ENCODE peak calls at places on chromosomes 4 and X, in five cellular contexts. B is Panc1, V is HCT116, Z is SK-N-SH, X is A549. H is an unnamed sample.

GRCh38 chr4:89298160-89298559 is 9.4 kb downstream of the GPRIN3 start:
- DNase-seq in B (no peak), V (no peak), Z (no peak), X (no peak), H (no peak)

GRCh38 chrX:40912576-40912975 is 172.7 kb upstream of the USP9X start:
- DNase-seq in B (no peak), V (no peak), Z (no peak), X (no peak), H (no peak)

GRCh38 chrX:153499876-153500275 is 5.1 kb downstream of the BGN start:
- DNase-seq in B (no peak), V (no peak), Z (peak), X (no peak), H (no peak)

GRCh38 chr4:87502580-87503238 is 26.5 kb downstream of the SPARCL1 start:
- DNase-seq in B (no peak), V (peak), Z (no peak), X (no peak), H (no peak)

GRCh38 chrX:108399427-108400165 is 38.6 kb downstream of the COL4A6 start:
- DNase-seq in B (no peak), V (no peak), Z (no peak), X (no peak), H (no peak)

GRCh38 chrX:45761920-45762319 is 561.2 kb upstream of the DIPK2B start:
- DNase-seq in B (no peak), V (no peak), Z (no peak), X (no peak), H (no peak)

GRCh38 chr4:675036-675804 is 878 bp downstream of the MYL5 start:
- DNase-seq in B (no peak), V (no peak), Z (peak), X (no peak), H (no peak)

GRCh38 chrX:115642304-115642703 is 81.3 kb downstream of the PLS3 start:
- DNase-seq in B (no peak), V (no peak), Z (no peak), X (no peak), H (peak)

GRCh38 chrX:55007633-55008032 is 7.5 kb downstream of the APEX2 start:
- DNase-seq in B (no peak), V (no peak), Z (no peak), X (no peak), H (no peak)

GRCh38 chr4:26126135-26126718 is 194.6 kb upstream of the RBPJ start:
- DNase-seq in B (no peak), V (no peak), Z (no peak), X (no peak), H (no peak)

GRCh38 chr4:14193601-14194000 is 566.1 kb upstream of the BOD1L1 start:
- DNase-seq in B (no peak), V (no peak), Z (no peak), X (no peak), H (no peak)

GRCh38 chrX:46637937-46638336 is 64.4 kb downstream of the CHST7 start:
- DNase-seq in B (no peak), V (no peak), Z (no peak), X (peak), H (no peak)

GRCh38 chr4:113636438-113636818 is 125.1 kb downstream of the CAMK2D start:
- DNase-seq in B (no peak), V (no peak), Z (no peak), X (no peak), H (peak)

GRCh38 chrX:81174286-81174685 is 27.4 kb downstream of the HMGN5 start:
- DNase-seq in B (peak), V (no peak), Z (no peak), X (no peak), H (no peak)
- TF ChIP-seq CTCF in B (peak), V (peak), Z (peak), X (peak), H (no peak)

GRCh38 chrX:13876652-13877051 is 59.8 kb upstream of the GPM6B start:
- DNase-seq in B (no peak), V (no peak), Z (no peak), X (no peak), H (no peak)
- TF ChIP-seq REST in B (no peak), V (no peak), Z (no peak), X (no peak), H (no peak)

DNA sequence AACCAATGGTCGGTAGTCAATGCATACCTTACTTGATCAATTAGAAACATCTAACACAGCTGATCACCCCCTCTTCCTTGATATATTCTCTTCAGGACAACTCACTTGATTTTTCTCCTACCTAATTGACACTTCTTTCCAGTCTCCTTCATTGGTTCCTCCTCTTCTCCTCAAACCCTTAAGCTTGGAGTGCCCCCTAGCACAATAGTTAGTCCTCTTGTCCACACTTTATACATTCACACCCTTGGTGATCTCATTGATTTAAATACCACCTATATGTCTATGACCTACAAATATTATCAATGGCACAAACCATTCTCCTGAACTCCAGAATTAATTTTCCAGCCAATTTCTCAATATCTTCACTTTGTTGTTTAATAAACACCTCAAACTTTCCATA is 724.0 kb downstream of the ADGRL3 start:
- DNase-seq in B (no peak), V (no peak), Z (no peak), X (no peak), H (peak)
- TF ChIP-seq CTCF in B (no peak), V (no peak), Z (no peak), X (no peak), H (no peak)

GRCh38 chr4:152090543-152090942 is 329.7 kb upstream of the GATB start:
- DNase-seq in B (no peak), V (no peak), Z (peak), X (no peak), H (no peak)
- TF ChIP-seq REST in B (no peak), V (no peak), Z (no peak), X (no peak), H (no peak)

GRCh38 chrX:136608295-136608933 is 39.5 kb upstream of the CD40LG start:
- DNase-seq in B (no peak), V (peak), Z (no peak), X (no peak), H (peak)
- TF ChIP-seq CTCF in B (peak), V (peak), Z (peak), X (peak), H (peak)

GRCh38 chrX:147570483-147570882 is 341.2 kb upstream of the FMR1 start:
- DNase-seq in B (no peak), V (no peak), Z (no peak), X (no peak), H (no peak)

GRCh38 chrX:147565239-147565638 is 346.5 kb upstream of the FMR1 start:
- DNase-seq in B (no peak), V (no peak), Z (no peak), X (no peak), H (no peak)
- TF ChIP-seq REST in B (no peak), V (no peak), Z (no peak), X (no peak), H (no peak)

GRCh38 chr4:155999743-156000142 is 46.1 kb upstream of the CTSO start:
- DNase-seq in B (no peak), V (peak), Z (no peak), X (no peak), H (no peak)
- TF ChIP-seq CTCF in B (no peak), V (peak), Z (peak), X (no peak), H (no peak)

GRCh38 chr4:55030606-55031005 is 94.8 kb downstream of the KDR start:
- DNase-seq in B (no peak), V (no peak), Z (no peak), X (no peak), H (no peak)

GRCh38 chr4:55031158-55031557 is 94.2 kb downstream of the KDR start:
- DNase-seq in B (no peak), V (no peak), Z (no peak), X (no peak), H (no peak)

GRCh38 chr4:55032788-55033187 is 92.6 kb downstream of the KDR start:
- DNase-seq in B (no peak), V (no peak), Z (no peak), X (no peak), H (no peak)

GRCh38 chr4:55033296-55033695 is 92.1 kb downstream of the KDR start:
- DNase-seq in B (no peak), V (no peak), Z (no peak), X (no peak), H (no peak)

GRCh38 chr4:55032179-55032578 is 93.2 kb downstream of the KDR start:
- DNase-seq in B (no peak), V (no peak), Z (no peak), X (no peak), H (no peak)
- TF ChIP-seq REST in B (no peak), V (no peak), Z (no peak), X (no peak), H (no peak)

DNA sequence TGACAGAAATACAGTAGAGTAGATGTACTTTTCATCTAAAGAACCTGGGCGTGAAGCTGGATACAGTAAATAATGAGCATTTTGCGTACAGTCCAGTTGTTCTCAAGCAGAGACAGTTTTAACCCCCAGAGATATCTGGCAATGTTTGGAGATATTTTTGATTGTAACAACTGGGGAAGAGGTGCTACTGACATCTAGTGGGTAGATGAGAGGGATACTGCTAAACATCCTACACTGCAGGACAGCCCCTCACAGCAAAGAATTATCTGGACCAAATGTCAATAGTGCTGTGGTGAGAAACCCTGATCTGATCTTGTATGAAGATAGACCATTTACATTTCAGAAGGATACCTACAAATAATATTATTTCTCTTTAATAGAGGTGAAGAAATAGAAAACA is 200.2 kb upstream of the FAM47A start:
- DNase-seq in B (no peak), V (no peak), Z (no peak), X (no peak), H (no peak)
- TF ChIP-seq CTCF in B (peak), V (no peak), Z (peak), X (no peak), H (no peak)